ENCODE peak calls at places on chromosomes 12 and 14, in six cellular contexts. K is SW 1271, U is activated T-cell treated with anti-CD3 and anti-CD28 coated beads for 48 hours, I is EL, P is NCI-H1105, Y is GDM1. F is an unnamed sample.

GRCh38 chr14:102622262-102622885 is 29.9 kb downstream of the RCOR1 start:
- DNase-seq in U (no peak), P (no peak), K (no peak), Y (peak), I (no peak), F (no peak)

GRCh38 chr14:30656190-30656632 is 34.1 kb downstream of the SCFD1 start:
- DNase-seq in P (peak), U (peak), K (no peak), Y (no peak), I (peak), F (no peak)

GRCh38 chr14:73455294-73455693 is 3.1 kb downstream of the NUMB start:
- DNase-seq in I (no peak), K (no peak), U (no peak), Y (no peak), P (no peak), F (no peak)

GRCh38 chr14:49861923-49862673 is 9.5 kb upstream of the NEMF start:
- DNase-seq in P (peak), Y (peak), I (peak), K (peak), U (peak), F (peak)

GRCh38 chr12:47247418-47247817 is 167.7 kb upstream of the AMIGO2 start:
- DNase-seq in K (no peak), Y (no peak), U (no peak), P (no peak), I (no peak), F (no peak)

GRCh38 chr12:7395950-7396349 is 48.0 kb downstream of the CD163L1 start:
- DNase-seq in K (peak), I (peak), P (no peak), Y (no peak), U (no peak), F (no peak)

GRCh38 chr14:93009471-93010117 is 86.6 kb downstream of the CHGA start:
- DNase-seq in K (no peak), I (no peak), P (no peak), U (no peak), Y (no peak), F (no peak)

GRCh38 chr12:6608592-6609311 is 1.6 kb upstream of the CHD4 start:
- DNase-seq in P (no peak), U (no peak), Y (no peak), K (no peak), I (no peak), F (peak)

GRCh38 chr14:26621807-26622560 is 24.2 kb upstream of the NOVA1 start:
- DNase-seq in K (no peak), Y (no peak), U (no peak), I (no peak), P (no peak), F (no peak)